ENCODE peak calls at places on chromosomes 4 and X, in ten cellular contexts. One of them, this sample, is unnamed.

GRCh38 chrX:9897761-9898161 is 69.4 kb upstream of the CLDN34 start:
- DNase-seq in AG09319: peak
- DNase-seq in non-pigmented ciliary epithelial cell: peak
- DNase-seq in aorta: no peak
- DNase-seq in NCI-H460: no peak
- DNase-seq in lung microvascular endothelial cell: no peak
- DNase-seq in left cardiac atrium: no peak
- DNase-seq in fibroblast of the conjunctiva: no peak
- DNase-seq in stimulated activated CD4-positive, alpha-beta T cell treated with anti-CD3 and anti-CD28 coated beads, Interleukin-1b, Interleukin-23, amount 100 ng/mL, for 48 hours: no peak
- DNase-seq in Caki2: no peak
- DNase-seq in this sample: peak

GRCh38 chrX:6026484-6026883 is 202.2 kb downstream of the NLGN4X start:
- DNase-seq in AG09319: no peak
- DNase-seq in non-pigmented ciliary epithelial cell: no peak
- DNase-seq in aorta: no peak
- DNase-seq in NCI-H460: no peak
- DNase-seq in lung microvascular endothelial cell: no peak
- DNase-seq in left cardiac atrium: no peak
- DNase-seq in fibroblast of the conjunctiva: no peak
- DNase-seq in stimulated activated CD4-positive, alpha-beta T cell treated with anti-CD3 and anti-CD28 coated beads, Interleukin-1b, Interleukin-23, amount 100 ng/mL, for 48 hours: no peak
- DNase-seq in Caki2: no peak
- DNase-seq in this sample: no peak

GRCh38 chr4:80201326-80202151 is 4.2 kb downstream of the PRDM8 start:
- DNase-seq in AG09319: no peak
- DNase-seq in non-pigmented ciliary epithelial cell: no peak
- DNase-seq in aorta: peak
- DNase-seq in NCI-H460: no peak
- DNase-seq in lung microvascular endothelial cell: peak
- DNase-seq in left cardiac atrium: peak
- DNase-seq in fibroblast of the conjunctiva: no peak
- DNase-seq in stimulated activated CD4-positive, alpha-beta T cell treated with anti-CD3 and anti-CD28 coated beads, Interleukin-1b, Interleukin-23, amount 100 ng/mL, for 48 hours: peak
- DNase-seq in Caki2: no peak
- DNase-seq in this sample: no peak

GRCh38 chr4:97216031-97216430 is 927.2 kb downstream of the STPG2 start:
- DNase-seq in AG09319: no peak
- DNase-seq in non-pigmented ciliary epithelial cell: no peak
- DNase-seq in aorta: no peak
- DNase-seq in NCI-H460: no peak
- DNase-seq in lung microvascular endothelial cell: no peak
- DNase-seq in left cardiac atrium: no peak
- DNase-seq in fibroblast of the conjunctiva: no peak
- DNase-seq in stimulated activated CD4-positive, alpha-beta T cell treated with anti-CD3 and anti-CD28 coated beads, Interleukin-1b, Interleukin-23, amount 100 ng/mL, for 48 hours: no peak
- DNase-seq in Caki2: no peak
- DNase-seq in this sample: no peak

GRCh38 chr4:16065066-16065465 is 18.8 kb downstream of the PROM1 start:
- DNase-seq in AG09319: no peak
- DNase-seq in non-pigmented ciliary epithelial cell: no peak
- DNase-seq in aorta: no peak
- DNase-seq in NCI-H460: no peak
- DNase-seq in lung microvascular endothelial cell: no peak
- DNase-seq in left cardiac atrium: no peak
- DNase-seq in fibroblast of the conjunctiva: no peak
- DNase-seq in stimulated activated CD4-positive, alpha-beta T cell treated with anti-CD3 and anti-CD28 coated beads, Interleukin-1b, Interleukin-23, amount 100 ng/mL, for 48 hours: no peak
- DNase-seq in Caki2: no peak
- DNase-seq in this sample: no peak

GRCh38 chrX:13689519-13690211 is 737 bp downstream of the RAB9A start:
- DNase-seq in AG09319: no peak
- DNase-seq in non-pigmented ciliary epithelial cell: no peak
- DNase-seq in aorta: no peak
- DNase-seq in NCI-H460: no peak
- DNase-seq in lung microvascular endothelial cell: peak
- DNase-seq in left cardiac atrium: no peak
- DNase-seq in fibroblast of the conjunctiva: no peak
- DNase-seq in stimulated activated CD4-positive, alpha-beta T cell treated with anti-CD3 and anti-CD28 coated beads, Interleukin-1b, Interleukin-23, amount 100 ng/mL, for 48 hours: no peak
- DNase-seq in Caki2: no peak
- DNase-seq in this sample: peak

GRCh38 chr4:159290321-159291030 is 187.6 kb downstream of the RAPGEF2 start:
- DNase-seq in AG09319: no peak
- DNase-seq in non-pigmented ciliary epithelial cell: no peak
- DNase-seq in aorta: no peak
- DNase-seq in NCI-H460: no peak
- DNase-seq in lung microvascular endothelial cell: no peak
- DNase-seq in left cardiac atrium: no peak
- DNase-seq in fibroblast of the conjunctiva: no peak
- DNase-seq in stimulated activated CD4-positive, alpha-beta T cell treated with anti-CD3 and anti-CD28 coated beads, Interleukin-1b, Interleukin-23, amount 100 ng/mL, for 48 hours: no peak
- DNase-seq in Caki2: no peak
- DNase-seq in this sample: no peak

GRCh38 chrX:106707771-106708454 is 18.6 kb upstream of the RNF128 start:
- DNase-seq in AG09319: peak
- DNase-seq in non-pigmented ciliary epithelial cell: peak
- DNase-seq in aorta: no peak
- DNase-seq in NCI-H460: peak
- DNase-seq in lung microvascular endothelial cell: no peak
- DNase-seq in left cardiac atrium: no peak
- DNase-seq in fibroblast of the conjunctiva: peak
- DNase-seq in stimulated activated CD4-positive, alpha-beta T cell treated with anti-CD3 and anti-CD28 coated beads, Interleukin-1b, Interleukin-23, amount 100 ng/mL, for 48 hours: no peak
- DNase-seq in Caki2: peak
- DNase-seq in this sample: peak

GRCh38 chrX:49106930-49107329 is 16.6 kb downstream of the GPKOW start:
- DNase-seq in AG09319: peak
- DNase-seq in non-pigmented ciliary epithelial cell: peak
- DNase-seq in aorta: no peak
- DNase-seq in NCI-H460: peak
- DNase-seq in lung microvascular endothelial cell: peak
- DNase-seq in left cardiac atrium: no peak
- DNase-seq in fibroblast of the conjunctiva: peak
- DNase-seq in stimulated activated CD4-positive, alpha-beta T cell treated with anti-CD3 and anti-CD28 coated beads, Interleukin-1b, Interleukin-23, amount 100 ng/mL, for 48 hours: no peak
- DNase-seq in Caki2: peak
- DNase-seq in this sample: no peak

GRCh38 chr4:108143515-108143914 is 25.2 kb downstream of the LEF1 start:
- DNase-seq in AG09319: no peak
- DNase-seq in non-pigmented ciliary epithelial cell: no peak
- DNase-seq in aorta: no peak
- DNase-seq in NCI-H460: no peak
- DNase-seq in lung microvascular endothelial cell: no peak
- DNase-seq in left cardiac atrium: no peak
- DNase-seq in fibroblast of the conjunctiva: no peak
- DNase-seq in stimulated activated CD4-positive, alpha-beta T cell treated with anti-CD3 and anti-CD28 coated beads, Interleukin-1b, Interleukin-23, amount 100 ng/mL, for 48 hours: no peak
- DNase-seq in Caki2: no peak
- DNase-seq in this sample: no peak

GRCh38 chrX:50081282-50081955 is 119.4 kb downstream of the AKAP4 start:
- DNase-seq in AG09319: no peak
- DNase-seq in non-pigmented ciliary epithelial cell: no peak
- DNase-seq in aorta: no peak
- DNase-seq in NCI-H460: peak
- DNase-seq in lung microvascular endothelial cell: peak
- DNase-seq in left cardiac atrium: peak
- DNase-seq in fibroblast of the conjunctiva: no peak
- DNase-seq in stimulated activated CD4-positive, alpha-beta T cell treated with anti-CD3 and anti-CD28 coated beads, Interleukin-1b, Interleukin-23, amount 100 ng/mL, for 48 hours: no peak
- DNase-seq in Caki2: no peak
- DNase-seq in this sample: no peak

GRCh38 chr4:40121515-40121914 is 64.9 kb downstream of the N4BP2 start:
- DNase-seq in AG09319: no peak
- DNase-seq in non-pigmented ciliary epithelial cell: peak
- DNase-seq in aorta: no peak
- DNase-seq in NCI-H460: peak
- DNase-seq in lung microvascular endothelial cell: peak
- DNase-seq in left cardiac atrium: no peak
- DNase-seq in fibroblast of the conjunctiva: peak
- DNase-seq in stimulated activated CD4-positive, alpha-beta T cell treated with anti-CD3 and anti-CD28 coated beads, Interleukin-1b, Interleukin-23, amount 100 ng/mL, for 48 hours: peak
- DNase-seq in Caki2: peak
- DNase-seq in this sample: peak

GRCh38 chr4:41644288-41644914 is 104.1 kb downstream of the PHOX2B start:
- DNase-seq in AG09319: no peak
- DNase-seq in non-pigmented ciliary epithelial cell: peak
- DNase-seq in aorta: peak
- DNase-seq in NCI-H460: no peak
- DNase-seq in lung microvascular endothelial cell: peak
- DNase-seq in left cardiac atrium: peak
- DNase-seq in fibroblast of the conjunctiva: no peak
- DNase-seq in stimulated activated CD4-positive, alpha-beta T cell treated with anti-CD3 and anti-CD28 coated beads, Interleukin-1b, Interleukin-23, amount 100 ng/mL, for 48 hours: peak
- DNase-seq in Caki2: no peak
- DNase-seq in this sample: no peak

GRCh38 chr4:79248610-79249009 is 77.3 kb downstream of the NAA11 start:
- DNase-seq in AG09319: no peak
- DNase-seq in non-pigmented ciliary epithelial cell: no peak
- DNase-seq in aorta: no peak
- DNase-seq in NCI-H460: no peak
- DNase-seq in lung microvascular endothelial cell: no peak
- DNase-seq in left cardiac atrium: no peak
- DNase-seq in fibroblast of the conjunctiva: no peak
- DNase-seq in stimulated activated CD4-positive, alpha-beta T cell treated with anti-CD3 and anti-CD28 coated beads, Interleukin-1b, Interleukin-23, amount 100 ng/mL, for 48 hours: no peak
- DNase-seq in Caki2: no peak
- DNase-seq in this sample: no peak

GRCh38 chr4:38306482-38307071 is 346.4 kb downstream of the PTTG2 start:
- DNase-seq in AG09319: no peak
- DNase-seq in non-pigmented ciliary epithelial cell: no peak
- DNase-seq in aorta: no peak
- DNase-seq in NCI-H460: no peak
- DNase-seq in lung microvascular endothelial cell: no peak
- DNase-seq in left cardiac atrium: no peak
- DNase-seq in fibroblast of the conjunctiva: no peak
- DNase-seq in stimulated activated CD4-positive, alpha-beta T cell treated with anti-CD3 and anti-CD28 coated beads, Interleukin-1b, Interleukin-23, amount 100 ng/mL, for 48 hours: peak
- DNase-seq in Caki2: no peak
- DNase-seq in this sample: no peak

GRCh38 chr4:21469438-21470032 is 479.0 kb downstream of the KCNIP4 start:
- DNase-seq in AG09319: no peak
- DNase-seq in non-pigmented ciliary epithelial cell: no peak
- DNase-seq in aorta: no peak
- DNase-seq in NCI-H460: peak
- DNase-seq in lung microvascular endothelial cell: peak
- DNase-seq in left cardiac atrium: no peak
- DNase-seq in fibroblast of the conjunctiva: peak
- DNase-seq in stimulated activated CD4-positive, alpha-beta T cell treated with anti-CD3 and anti-CD28 coated beads, Interleukin-1b, Interleukin-23, amount 100 ng/mL, for 48 hours: no peak
- DNase-seq in Caki2: no peak
- DNase-seq in this sample: no peak

GRCh38 chr4:69832326-69833030 is 27.5 kb downstream of the SULT1E1 start:
- DNase-seq in AG09319: no peak
- DNase-seq in non-pigmented ciliary epithelial cell: no peak
- DNase-seq in aorta: no peak
- DNase-seq in NCI-H460: no peak
- DNase-seq in lung microvascular endothelial cell: no peak
- DNase-seq in left cardiac atrium: no peak
- DNase-seq in fibroblast of the conjunctiva: no peak
- DNase-seq in stimulated activated CD4-positive, alpha-beta T cell treated with anti-CD3 and anti-CD28 coated beads, Interleukin-1b, Interleukin-23, amount 100 ng/mL, for 48 hours: no peak
- DNase-seq in Caki2: peak
- DNase-seq in this sample: no peak

GRCh38 chr4:77203380-77204197 is 46.6 kb downstream of the CCNG2 start:
- DNase-seq in AG09319: peak
- DNase-seq in non-pigmented ciliary epithelial cell: peak
- DNase-seq in aorta: peak
- DNase-seq in NCI-H460: peak
- DNase-seq in lung microvascular endothelial cell: peak
- DNase-seq in left cardiac atrium: peak
- DNase-seq in fibroblast of the conjunctiva: peak
- DNase-seq in stimulated activated CD4-positive, alpha-beta T cell treated with anti-CD3 and anti-CD28 coated beads, Interleukin-1b, Interleukin-23, amount 100 ng/mL, for 48 hours: peak
- DNase-seq in Caki2: peak
- DNase-seq in this sample: peak

GRCh38 chrX:63679432-63679831 is 105.6 kb downstream of the ARHGEF9 start:
- DNase-seq in AG09319: no peak
- DNase-seq in non-pigmented ciliary epithelial cell: no peak
- DNase-seq in aorta: no peak
- DNase-seq in NCI-H460: no peak
- DNase-seq in lung microvascular endothelial cell: no peak
- DNase-seq in left cardiac atrium: no peak
- DNase-seq in fibroblast of the conjunctiva: no peak
- DNase-seq in stimulated activated CD4-positive, alpha-beta T cell treated with anti-CD3 and anti-CD28 coated beads, Interleukin-1b, Interleukin-23, amount 100 ng/mL, for 48 hours: no peak
- DNase-seq in Caki2: no peak
- DNase-seq in this sample: no peak

GRCh38 chr4:10386044-10386443 is 71.2 kb downstream of the ZNF518B start:
- DNase-seq in AG09319: no peak
- DNase-seq in non-pigmented ciliary epithelial cell: no peak
- DNase-seq in aorta: no peak
- DNase-seq in NCI-H460: no peak
- DNase-seq in lung microvascular endothelial cell: no peak
- DNase-seq in left cardiac atrium: no peak
- DNase-seq in fibroblast of the conjunctiva: no peak
- DNase-seq in stimulated activated CD4-positive, alpha-beta T cell treated with anti-CD3 and anti-CD28 coated beads, Interleukin-1b, Interleukin-23, amount 100 ng/mL, for 48 hours: no peak
- DNase-seq in Caki2: no peak
- DNase-seq in this sample: no peak

GRCh38 chr4:118326585-118326984 is 26.2 kb downstream of the PRSS12 start:
- DNase-seq in AG09319: no peak
- DNase-seq in non-pigmented ciliary epithelial cell: no peak
- DNase-seq in aorta: no peak
- DNase-seq in NCI-H460: no peak
- DNase-seq in lung microvascular endothelial cell: no peak
- DNase-seq in left cardiac atrium: no peak
- DNase-seq in fibroblast of the conjunctiva: no peak
- DNase-seq in stimulated activated CD4-positive, alpha-beta T cell treated with anti-CD3 and anti-CD28 coated beads, Interleukin-1b, Interleukin-23, amount 100 ng/mL, for 48 hours: no peak
- DNase-seq in Caki2: no peak
- DNase-seq in this sample: no peak

This sample was measured in HS-27A.